ENCODE peak calls at places on chromosomes 5 and 9, in five cellular contexts. J is stimulated activated CD8-positive, alpha-beta memory T cell treated with anti-CD3 and anti-CD28 coated beads, Interleukin-4, amount 100 ng/mL, for 48 hours; T is iris pigment epithelial cell; E is GM12865; D is NT2/D1. Q is an unnamed sample.

GRCh38 chr5:61659221-61659696 is 327.2 kb downstream of the ZSWIM6 start:
- DNase-seq in J (no peak), T (no peak), E (no peak), D (no peak), Q (no peak)

GRCh38 chr9:91116226-91116625 is 245.5 kb downstream of the AUH start:
- DNase-seq in J (no peak), T (no peak), E (no peak), D (no peak), Q (no peak)

GRCh38 chr9:137319976-137320551 is 18.0 kb upstream of the NRARP start:
- DNase-seq in J (no peak), T (no peak), E (no peak), D (no peak), Q (no peak)

GRCh38 chr9:116149844-116150243 is 3.7 kb upstream of the PAPPA start:
- DNase-seq in J (no peak), T (peak; percentile 59), E (peak; percentile 23), D (peak; percentile 57), Q (peak; percentile 77)

GRCh38 chr9:93574091-93574899 is 2.1 kb upstream of the PHF2 start:
- DNase-seq in J (peak; percentile 20), T (no peak), E (no peak), D (no peak), Q (no peak)

GRCh38 chr9:38715684-38716083 is 4.2 kb downstream of the FAM240B start:
- DNase-seq in J (no peak), T (no peak), E (no peak), D (no peak), Q (no peak)

GRCh38 chr5:61744690-61745619 is 412.9 kb downstream of the ZSWIM6 start:
- DNase-seq in J (no peak), T (no peak), E (no peak), D (no peak), Q (no peak)

GRCh38 chr9:129880654-129881546 is 45.6 kb downstream of the USP20 start:
- DNase-seq in J (no peak), T (peak; percentile 59), E (no peak), D (no peak), Q (no peak)

GRCh38 chr5:36150676-36151433 is 832 bp downstream of the LMBRD2 start:
- DNase-seq in J (peak; percentile 74), T (peak; percentile 64), E (peak; percentile 73), D (peak; percentile 23), Q (peak; percentile 88)

GRCh38 chr5:157516016-157516415 is 56.0 kb downstream of the NIPAL4 start:
- DNase-seq in J (peak; percentile 62), T (peak; percentile 94), E (no peak), D (no peak), Q (no peak)

GRCh38 chr9:93229636-93230035 is 45.7 kb downstream of the WNK2 start:
- DNase-seq in J (no peak), T (no peak), E (no peak), D (no peak), Q (no peak)

GRCh38 chr9:83047839-83048775 is 14.8 kb downstream of the RASEF start:
- DNase-seq in J (no peak), T (peak; percentile 55), E (no peak), D (no peak), Q (no peak)

GRCh38 chr9:73667749-73668148 is 516.1 kb downstream of the ANXA1 start:
- DNase-seq in J (no peak), T (peak; percentile 38), E (peak; percentile 4), D (no peak), Q (no peak)

GRCh38 chr5:75108515-75108914 is 56.2 kb upstream of the GCNT4 start:
- DNase-seq in J (no peak), T (no peak), E (no peak), D (no peak), Q (no peak)

GRCh38 chr5:72539038-72539437 is 31.8 kb upstream of the ZNF366 start:
- DNase-seq in J (no peak), T (no peak), E (no peak), D (no peak), Q (no peak)

GRCh38 chr9:136566899-136567298 is 21.1 kb upstream of the NOTCH1 start:
- DNase-seq in J (no peak), T (no peak), E (no peak), D (no peak), Q (no peak)

GRCh38 chr5:179230061-179230461 is 115.2 kb downstream of the ADAMTS2 start:
- DNase-seq in J (no peak), T (no peak), E (no peak), D (no peak), Q (no peak)

GRCh38 chr5:160493806-160494317 is 72.2 kb downstream of the PTTG1 start:
- DNase-seq in J (no peak), T (no peak), E (no peak), D (no peak), Q (no peak)

GRCh38 chr9:36293918-36294317 is 35.7 kb upstream of the GNE start:
- DNase-seq in J (no peak), T (no peak), E (no peak), D (no peak), Q (no peak)

GRCh38 chr5:146703899-146704298 is 174.7 kb downstream of the PPP2R2B start:
- DNase-seq in J (no peak), T (peak; percentile 17), E (no peak), D (no peak), Q (no peak)

GRCh38 chr9:97479496-97480159 is 21.8 kb upstream of the TMOD1 start:
- DNase-seq in J (no peak), T (no peak), E (no peak), D (no peak), Q (no peak)

GRCh38 chr5:89133975-89134374 is 251.0 kb upstream of the MEF2C start:
- DNase-seq in J (no peak), T (no peak), E (no peak), D (no peak), Q (no peak)

GRCh38 chr9:91163773-91164471 is 197.8 kb downstream of the AUH start:
- DNase-seq in J (peak; percentile 73), T (no peak), E (no peak), D (no peak), Q (no peak)

GRCh38 chr5:96312383-96312782 is 120.7 kb downstream of the PCSK1 start:
- DNase-seq in J (no peak), T (no peak), E (peak; percentile 21), D (no peak), Q (no peak)

GRCh38 chr5:135233477-135233876 is 165.6 kb downstream of the MACROH2A1 start:
- DNase-seq in J (no peak), T (no peak), E (no peak), D (no peak), Q (no peak)

GRCh38 chr5:426392-426976 is 16.5 kb upstream of the EXOC3 start:
- DNase-seq in J (no peak), T (no peak), E (no peak), D (no peak), Q (no peak)

GRCh38 chr5:16889203-16889971 is 46.7 kb downstream of the MYO10 start:
- DNase-seq in J (no peak), T (peak; percentile 84), E (no peak), D (no peak), Q (no peak)

GRCh38 chr5:166497705-166498104 is 1793.7 kb upstream of the WWC1 start:
- DNase-seq in J (no peak), T (no peak), E (no peak), D (no peak), Q (no peak)

GRCh38 chr5:40683351-40683750 is 3.6 kb downstream of the PTGER4 start:
- DNase-seq in J (no peak), T (no peak), E (no peak), D (no peak), Q (no peak)

Q was measured in Karpas-422.